ENCODE peak calls at places on chromosomes 13 and 19, in six cellular contexts. One of them, this sample, is unnamed.

GRCh38 chr13:47114030-47114429 is 217.2 kb upstream of the HTR2A start:
- DNase-seq in mesenchymal stem cell: peak; percentile 50
- DNase-seq in heart left ventricle: no peak
- DNase-seq in uterus: no peak
- DNase-seq in IMR-90: peak; percentile 89
- DNase-seq in right lobe of liver: no peak
- DNase-seq in this sample: no peak

GRCh38 chr13:34926513-34926912 is 15.6 kb upstream of the NBEA start:
- DNase-seq in mesenchymal stem cell: peak; percentile 56
- DNase-seq in heart left ventricle: no peak
- DNase-seq in uterus: no peak
- DNase-seq in IMR-90: peak; percentile 47
- DNase-seq in right lobe of liver: no peak
- DNase-seq in this sample: no peak

GRCh38 chr19:49930483-49931011 is 1.2 kb upstream of the NUP62 start:
- DNase-seq in mesenchymal stem cell: peak; percentile 12
- DNase-seq in heart left ventricle: peak; percentile 63
- DNase-seq in uterus: peak; percentile 57
- DNase-seq in IMR-90: no peak
- DNase-seq in right lobe of liver: peak; percentile 63
- DNase-seq in this sample: no peak

GRCh38 chr13:76813874-76814273 is 72.3 kb downstream of the KCTD12 start:
- DNase-seq in mesenchymal stem cell: no peak
- DNase-seq in heart left ventricle: no peak
- DNase-seq in uterus: no peak
- DNase-seq in IMR-90: no peak
- DNase-seq in right lobe of liver: no peak
- DNase-seq in this sample: no peak

GRCh38 chr19:19399733-19400438 is 5.6 kb upstream of the GATAD2A start:
- DNase-seq in mesenchymal stem cell: peak; percentile 56
- DNase-seq in heart left ventricle: no peak
- DNase-seq in uterus: no peak
- DNase-seq in IMR-90: peak; percentile 38
- DNase-seq in right lobe of liver: no peak
- DNase-seq in this sample: no peak

GRCh38 chr19:45929247-45929646 is 14.7 kb upstream of the NANOS2 start:
- DNase-seq in mesenchymal stem cell: no peak
- DNase-seq in heart left ventricle: no peak
- DNase-seq in uterus: no peak
- DNase-seq in IMR-90: no peak
- DNase-seq in right lobe of liver: no peak
- DNase-seq in this sample: no peak

GRCh38 chr19:39363909-39364457 is 21.8 kb downstream of the SAMD4B start:
- DNase-seq in mesenchymal stem cell: peak; percentile 62
- DNase-seq in heart left ventricle: no peak
- DNase-seq in uterus: no peak
- DNase-seq in IMR-90: peak; percentile 80
- DNase-seq in right lobe of liver: no peak
- DNase-seq in this sample: no peak

GRCh38 chr13:109509154-109509905 is 277.1 kb downstream of the IRS2 start:
- DNase-seq in mesenchymal stem cell: peak; percentile 52
- DNase-seq in heart left ventricle: no peak
- DNase-seq in uterus: no peak
- DNase-seq in IMR-90: peak; percentile 66
- DNase-seq in right lobe of liver: no peak
- DNase-seq in this sample: no peak

GRCh38 chr13:49373699-49374098 is 70.2 kb downstream of the CAB39L start:
- DNase-seq in mesenchymal stem cell: no peak
- DNase-seq in heart left ventricle: no peak
- DNase-seq in uterus: no peak
- DNase-seq in IMR-90: peak; percentile 42
- DNase-seq in right lobe of liver: no peak
- DNase-seq in this sample: no peak

GRCh38 chr13:22275393-22275792 is 604.5 kb downstream of the FGF9 start:
- DNase-seq in mesenchymal stem cell: no peak
- DNase-seq in heart left ventricle: no peak
- DNase-seq in uterus: no peak
- DNase-seq in IMR-90: no peak
- DNase-seq in right lobe of liver: no peak
- DNase-seq in this sample: no peak

GRCh38 chr13:19737844-19738557 is 44.7 kb downstream of the PSPC1 start:
- DNase-seq in mesenchymal stem cell: no peak
- DNase-seq in heart left ventricle: no peak
- DNase-seq in uterus: no peak
- DNase-seq in IMR-90: peak; percentile 58
- DNase-seq in right lobe of liver: no peak
- DNase-seq in this sample: no peak

GRCh38 chr19:21463449-21464105 is 41.8 kb upstream of the ZNF429 start:
- DNase-seq in mesenchymal stem cell: no peak
- DNase-seq in heart left ventricle: peak; percentile 50
- DNase-seq in uterus: no peak
- DNase-seq in IMR-90: no peak
- DNase-seq in right lobe of liver: no peak
- DNase-seq in this sample: peak; percentile 61

GRCh38 chr13:95338905-95339304 is 37.7 kb upstream of the ABCC4 start:
- DNase-seq in mesenchymal stem cell: no peak
- DNase-seq in heart left ventricle: no peak
- DNase-seq in uterus: no peak
- DNase-seq in IMR-90: no peak
- DNase-seq in right lobe of liver: no peak
- DNase-seq in this sample: no peak

GRCh38 chr19:42324655-42325307 is 654 bp upstream of the MEGF8 start:
- DNase-seq in mesenchymal stem cell: no peak
- DNase-seq in heart left ventricle: no peak
- DNase-seq in uterus: no peak
- DNase-seq in IMR-90: no peak
- DNase-seq in right lobe of liver: peak; percentile 33
- DNase-seq in this sample: no peak

GRCh38 chr19:7636317-7636690 is 606 bp upstream of the STXBP2 start:
- DNase-seq in mesenchymal stem cell: no peak
- DNase-seq in heart left ventricle: peak; percentile 9
- DNase-seq in uterus: no peak
- DNase-seq in IMR-90: no peak
- DNase-seq in right lobe of liver: no peak
- DNase-seq in this sample: no peak

GRCh38 chr13:114143806-114144605 is 11.6 kb upstream of the RASA3 start:
- DNase-seq in mesenchymal stem cell: no peak
- DNase-seq in heart left ventricle: peak; percentile 17
- DNase-seq in uterus: no peak
- DNase-seq in IMR-90: no peak
- DNase-seq in right lobe of liver: no peak
- DNase-seq in this sample: no peak

GRCh38 chr13:91893040-91893439 is 494.6 kb downstream of the GPC5 start:
- DNase-seq in mesenchymal stem cell: no peak
- DNase-seq in heart left ventricle: no peak
- DNase-seq in uterus: no peak
- DNase-seq in IMR-90: no peak
- DNase-seq in right lobe of liver: no peak
- DNase-seq in this sample: no peak

GRCh38 chr19:18278521-18279265 is 2.7 kb downstream of the JUND start:
- DNase-seq in mesenchymal stem cell: peak; percentile 82
- DNase-seq in heart left ventricle: no peak
- DNase-seq in uterus: no peak
- DNase-seq in IMR-90: no peak
- DNase-seq in right lobe of liver: no peak
- DNase-seq in this sample: no peak

GRCh38 chr13:112760931-112761330 is 71.1 kb downstream of the ATP11A start:
- DNase-seq in mesenchymal stem cell: no peak
- DNase-seq in heart left ventricle: no peak
- DNase-seq in uterus: no peak
- DNase-seq in IMR-90: no peak
- DNase-seq in right lobe of liver: no peak
- DNase-seq in this sample: no peak

GRCh38 chr13:42164557-42165125 is 107.3 kb upstream of the AKAP11 start:
- DNase-seq in mesenchymal stem cell: no peak
- DNase-seq in heart left ventricle: no peak
- DNase-seq in uterus: no peak
- DNase-seq in IMR-90: no peak
- DNase-seq in right lobe of liver: no peak
- DNase-seq in this sample: no peak

GRCh38 chr13:98937911-98938381 is 39.9 kb downstream of the DOCK9 start:
- DNase-seq in mesenchymal stem cell: no peak
- DNase-seq in heart left ventricle: no peak
- DNase-seq in uterus: no peak
- DNase-seq in IMR-90: peak; percentile 12
- DNase-seq in right lobe of liver: no peak
- DNase-seq in this sample: no peak

GRCh38 chr13:98492335-98493034 is 84.4 kb downstream of the STK24 start:
- DNase-seq in mesenchymal stem cell: no peak
- DNase-seq in heart left ventricle: no peak
- DNase-seq in uterus: no peak
- DNase-seq in IMR-90: peak; percentile 50
- DNase-seq in right lobe of liver: no peak
- DNase-seq in this sample: no peak

GRCh38 chr13:31485183-31485582 is 254.1 kb upstream of the RXFP2 start:
- DNase-seq in mesenchymal stem cell: no peak
- DNase-seq in heart left ventricle: no peak
- DNase-seq in uterus: no peak
- DNase-seq in IMR-90: no peak
- DNase-seq in right lobe of liver: no peak
- DNase-seq in this sample: no peak
- H3K36me3 ChIP-seq in mesenchymal stem cell: no peaks in the 10 kb centered on the region
- H3K36me3 ChIP-seq in heart left ventricle: no peaks in the 10 kb centered on the region
- H3K36me3 ChIP-seq in uterus: no peaks in the 10 kb centered on the region
- H3K36me3 ChIP-seq in IMR-90: no peaks in the 10 kb centered on the region
- H3K36me3 ChIP-seq in right lobe of liver: no peaks in the 10 kb centered on the region
- H3K36me3 ChIP-seq in this sample: no peaks in the 10 kb centered on the region

DNA sequence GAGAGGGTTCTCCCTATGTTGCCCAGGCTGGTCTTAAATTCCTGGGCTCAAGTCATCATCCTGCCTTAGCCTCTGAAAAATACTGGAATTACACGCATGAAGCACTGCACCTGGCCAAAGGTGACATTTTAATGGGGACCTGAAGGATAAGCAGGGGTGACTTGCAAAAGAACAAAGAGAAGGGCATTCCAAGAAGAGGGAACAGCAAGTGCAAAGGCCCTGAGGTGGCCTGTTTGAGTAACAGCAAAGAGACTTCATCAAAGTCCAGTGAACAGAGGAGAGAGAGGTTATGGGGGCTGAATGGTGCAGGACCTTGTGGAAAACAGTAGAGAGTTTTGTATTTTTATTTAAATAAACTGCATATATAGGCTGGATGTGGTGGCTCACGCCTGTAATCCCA is 4.1 kb downstream of the CA11 start:
- DNase-seq in mesenchymal stem cell: no peak
- DNase-seq in heart left ventricle: no peak
- DNase-seq in uterus: no peak
- DNase-seq in IMR-90: no peak
- DNase-seq in right lobe of liver: no peak
- DNase-seq in this sample: no peak
- H3K4me1 ChIP-seq in mesenchymal stem cell: peaks cover 25% of the 10 kb centered on the region
- H3K4me1 ChIP-seq in heart left ventricle: peaks cover 32% of the 10 kb centered on the region
- H3K4me1 ChIP-seq in uterus: peaks cover 8% of the 10 kb centered on the region
- H3K4me1 ChIP-seq in IMR-90: peaks cover 8% of the 10 kb centered on the region
- H3K4me1 ChIP-seq in right lobe of liver: no peaks in the 10 kb centered on the region
- H3K4me1 ChIP-seq in this sample: peaks cover 14% of the 10 kb centered on the region

DNA sequence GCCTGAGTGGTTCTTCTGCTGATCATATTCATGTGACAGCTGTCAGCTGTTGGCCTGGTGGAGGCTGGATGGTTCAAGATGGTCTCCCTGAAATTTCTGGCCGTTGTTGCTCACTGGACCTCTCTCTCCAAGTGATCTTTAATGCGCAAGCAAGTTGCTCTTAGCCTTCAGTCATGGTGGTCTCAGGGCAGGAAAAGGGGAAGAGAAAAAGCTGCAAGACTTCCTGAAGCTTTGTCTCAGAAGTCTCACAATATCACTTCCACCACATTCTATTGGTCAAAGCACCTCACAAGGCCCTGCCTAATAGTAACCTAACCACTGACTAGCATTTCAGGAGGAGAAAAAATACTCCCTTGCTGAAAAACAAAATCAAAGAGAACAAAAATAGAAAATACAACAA is 1.6 kb upstream of the ZNF567 start:
- DNase-seq in mesenchymal stem cell: no peak
- DNase-seq in heart left ventricle: no peak
- DNase-seq in uterus: no peak
- DNase-seq in IMR-90: no peak
- DNase-seq in right lobe of liver: no peak
- DNase-seq in this sample: no peak
- H3K9me3 ChIP-seq in mesenchymal stem cell: peaks cover 26% of the 10 kb centered on the region
- H3K9me3 ChIP-seq in heart left ventricle: no peaks in the 10 kb centered on the region
- H3K9me3 ChIP-seq in uterus: no peaks in the 10 kb centered on the region
- H3K9me3 ChIP-seq in IMR-90: peaks cover 4% of the 10 kb centered on the region
- H3K9me3 ChIP-seq in right lobe of liver: no peaks in the 10 kb centered on the region
- H3K9me3 ChIP-seq in this sample: peaks cover 7% of the 10 kb centered on the region

GRCh38 chr19:3492131-3492839 is 8.2 kb downstream of the DOHH start:
- DNase-seq in mesenchymal stem cell: no peak
- DNase-seq in heart left ventricle: no peak
- DNase-seq in uterus: no peak
- DNase-seq in IMR-90: no peak
- DNase-seq in right lobe of liver: no peak
- DNase-seq in this sample: no peak

GRCh38 chr19:3494051-3494450 is 6.4 kb downstream of the DOHH start:
- DNase-seq in mesenchymal stem cell: no peak
- DNase-seq in heart left ventricle: no peak
- DNase-seq in uterus: no peak
- DNase-seq in IMR-90: no peak
- DNase-seq in right lobe of liver: no peak
- DNase-seq in this sample: no peak

GRCh38 chr19:3491396-3492119 is 8.3 kb upstream of the SMIM44 start:
- DNase-seq in mesenchymal stem cell: no peak
- DNase-seq in heart left ventricle: no peak
- DNase-seq in uterus: no peak
- DNase-seq in IMR-90: no peak
- DNase-seq in right lobe of liver: no peak
- DNase-seq in this sample: no peak

GRCh38 chr19:3493651-3494050 is 6.8 kb downstream of the DOHH start:
- DNase-seq in mesenchymal stem cell: no peak
- DNase-seq in heart left ventricle: no peak
- DNase-seq in uterus: no peak
- DNase-seq in IMR-90: no peak
- DNase-seq in right lobe of liver: no peak
- DNase-seq in this sample: no peak

GRCh38 chr19:3492919-3493318 is 7.6 kb downstream of the DOHH start:
- DNase-seq in mesenchymal stem cell: no peak
- DNase-seq in heart left ventricle: no peak
- DNase-seq in uterus: no peak
- DNase-seq in IMR-90: no peak
- DNase-seq in right lobe of liver: no peak
- DNase-seq in this sample: no peak
- H3K36me3 ChIP-seq in mesenchymal stem cell: peaks cover 42% of the 10 kb centered on the region
- H3K36me3 ChIP-seq in heart left ventricle: peaks cover 5% of the 10 kb centered on the region
- H3K36me3 ChIP-seq in uterus: no peaks in the 10 kb centered on the region
- H3K36me3 ChIP-seq in IMR-90: peaks cover 31% of the 10 kb centered on the region
- H3K36me3 ChIP-seq in right lobe of liver: no peaks in the 10 kb centered on the region
- H3K36me3 ChIP-seq in this sample: peaks cover 52% of the 10 kb centered on the region

This sample was measured in lung.